ENCODE peak calls at places on chromosomes 11 and 22, in eight cellular contexts. W is RPMI8226, L is hippocampal formation, R is adipocyte, M is A172, Z is iris pigment epithelial cell, A is HT1080, K is kidney. Y is an unnamed sample.

GRCh38 chr11:61447601-61448551 is 18.0 kb downstream of the SDHAF2 start:
- DNase-seq in M (no peak), K (no peak), R (no peak), A (no peak), L (peak), Z (no peak), W (no peak), Y (peak)

GRCh38 chr22:19884161-19884953 is 29.7 kb upstream of the GNB1L start:
- DNase-seq in W (no peak), A (no peak), L (no peak), R (no peak), K (peak), M (no peak), Z (no peak), Y (no peak)

GRCh38 chr11:117514256-117514655 is 186.6 kb downstream of the CEP164 start:
- DNase-seq in L (no peak), K (no peak), W (no peak), Z (no peak), R (no peak), M (no peak), A (no peak), Y (no peak)

GRCh38 chr11:78878631-78879030 is 304.0 kb upstream of the NARS2 start:
- DNase-seq in Z (no peak), M (no peak), L (no peak), W (no peak), A (no peak), R (peak), K (no peak), Y (no peak)

GRCh38 chr22:28917747-28918543 is 34.6 kb downstream of the ZNRF3 start:
- DNase-seq in A (no peak), R (no peak), W (no peak), K (no peak), M (no peak), Z (peak), L (peak), Y (no peak)

GRCh38 chr11:121248496-121248895 is 44.1 kb upstream of the SC5D start:
- DNase-seq in L (no peak), M (no peak), Z (peak), A (no peak), R (no peak), K (no peak), W (no peak), Y (peak)

GRCh38 chr11:91243630-91244029 is 981.0 kb upstream of the FAT3 start:
- DNase-seq in K (no peak), W (no peak), L (no peak), Z (peak), A (no peak), M (no peak), R (peak), Y (no peak)

GRCh38 chr11:1736447-1736992 is 13.9 kb downstream of the IFITM10 start:
- DNase-seq in M (peak), W (no peak), Z (no peak), A (no peak), R (no peak), L (no peak), K (no peak), Y (no peak)

GRCh38 chr11:114166389-114166788 is 106.9 kb downstream of the ZBTB16 start:
- DNase-seq in M (no peak), A (no peak), W (no peak), R (no peak), Z (no peak), K (no peak), L (no peak), Y (no peak)

GRCh38 chr22:39559456-39560105 is 11.0 kb upstream of the CACNA1I start:
- DNase-seq in R (peak), M (peak), Z (no peak), K (no peak), A (no peak), L (no peak), W (peak), Y (no peak)

GRCh38 chr22:37412445-37413250 is 14.6 kb downstream of the ELFN2 start:
- DNase-seq in M (no peak), K (peak), R (no peak), A (no peak), W (no peak), Z (no peak), L (no peak), Y (no peak)

GRCh38 chr22:48333816-48334735 is 1493.6 kb downstream of the BRD1 start:
- DNase-seq in A (no peak), M (no peak), Z (no peak), K (peak), R (no peak), L (no peak), W (no peak), Y (no peak)

GRCh38 chr22:49972163-49973017 is 11.8 kb downstream of the PIM3 start:
- DNase-seq in L (no peak), W (no peak), K (peak), M (no peak), Z (no peak), A (no peak), R (no peak), Y (no peak)

GRCh38 chr11:127843483-127844396 is 743.6 kb downstream of the ETS1 start:
- DNase-seq in L (peak), M (peak), Z (peak), K (peak), R (peak), A (peak), W (peak), Y (peak)

GRCh38 chr11:78453140-78453935 is 35.7 kb upstream of the GAB2 start:
- DNase-seq in K (no peak), Z (peak), M (no peak), A (no peak), L (no peak), W (peak), R (peak), Y (no peak)

GRCh38 chr11:122765487-122766131 is 72.7 kb upstream of the CRTAM start:
- DNase-seq in W (no peak), M (no peak), A (no peak), L (no peak), K (no peak), Z (no peak), R (no peak), Y (peak)

GRCh38 chr11:64712430-64713030 is 10.5 kb downstream of the NRXN2 start:
- DNase-seq in M (no peak), W (no peak), L (no peak), K (no peak), A (no peak), Z (no peak), R (no peak), Y (no peak)

GRCh38 chr11:69301491-69302401 is 7.8 kb downstream of the MYEOV start:
- DNase-seq in M (peak), R (peak), Z (peak), A (peak), K (peak), L (no peak), W (no peak), Y (peak)

GRCh38 chr11:77174559-77174958 is 46.5 kb downstream of the MYO7A start:
- DNase-seq in Z (no peak), K (peak), A (no peak), R (no peak), L (no peak), M (no peak), W (peak), Y (no peak)

GRCh38 chr22:18044548-18045271 is 20.3 kb upstream of the MICAL3 start:
- DNase-seq in L (peak), M (no peak), A (no peak), R (no peak), Z (no peak), K (peak), W (no peak), Y (no peak)

GRCh38 chr11:9745411-9746211 is 81.7 kb downstream of the SWAP70 start:
- DNase-seq in K (no peak), W (peak), L (no peak), R (no peak), Z (no peak), M (no peak), A (no peak), Y (no peak)

GRCh38 chr11:61267437-61267841 is 26.5 kb downstream of the PGA5 start:
- DNase-seq in Z (no peak), M (no peak), R (no peak), A (no peak), L (no peak), K (no peak), W (no peak), Y (no peak)

Y was measured in bronchial epithelial cell.